ENCODE peak calls at places on chromosomes 4 and X, in four cellular contexts. One of them, this sample, is unnamed.

GRCh38 chr4:128525939-128526630 is 238.5 kb upstream of the PGRMC2 start:
- DNase-seq in MM.1S: no peak
- DNase-seq in HCT116: no peak
- DNase-seq in GM23248: peak; percentile 71
- DNase-seq in this sample: no peak

GRCh38 chr4:155914782-155915181 is 11.3 kb downstream of the TDO2 start:
- DNase-seq in MM.1S: no peak
- DNase-seq in HCT116: no peak
- DNase-seq in GM23248: no peak
- DNase-seq in this sample: no peak

GRCh38 chr4:93828332-93828829 is at the start of gene ATOH1:
- DNase-seq in MM.1S: peak; percentile 60
- DNase-seq in HCT116: peak; percentile 15
- DNase-seq in GM23248: peak; percentile 13
- DNase-seq in this sample: peak; percentile 90

GRCh38 chr4:164177186-164177585 is 576.7 kb upstream of the SMIM31 start:
- DNase-seq in MM.1S: no peak
- DNase-seq in HCT116: no peak
- DNase-seq in GM23248: no peak
- DNase-seq in this sample: no peak

GRCh38 chr4:139791681-139792080 is 126.1 kb downstream of the MGST2 start:
- DNase-seq in MM.1S: no peak
- DNase-seq in HCT116: no peak
- DNase-seq in GM23248: no peak
- DNase-seq in this sample: no peak

GRCh38 chr4:119692001-119692400 is 63.4 kb upstream of the PDE5A start:
- DNase-seq in MM.1S: no peak
- DNase-seq in HCT116: no peak
- DNase-seq in GM23248: peak; percentile 80
- DNase-seq in this sample: no peak

GRCh38 chr4:94304365-94304971 is 38.2 kb downstream of the HPGDS start:
- DNase-seq in MM.1S: peak; percentile 34
- DNase-seq in HCT116: peak; percentile 27
- DNase-seq in GM23248: peak; percentile 45
- DNase-seq in this sample: peak; percentile 31

GRCh38 chr4:15779336-15779735 is 1.2 kb downstream of the CD38 start:
- DNase-seq in MM.1S: no peak
- DNase-seq in HCT116: no peak
- DNase-seq in GM23248: peak; percentile 74
- DNase-seq in this sample: peak; percentile 71

GRCh38 chr4:28146191-28146590 is 1285.5 kb downstream of the STIM2 start:
- DNase-seq in MM.1S: no peak
- DNase-seq in HCT116: no peak
- DNase-seq in GM23248: no peak
- DNase-seq in this sample: no peak

GRCh38 chr4:10040049-10040892 is 19.0 kb upstream of the SLC2A9 start:
- DNase-seq in MM.1S: no peak
- DNase-seq in HCT116: no peak
- DNase-seq in GM23248: no peak
- DNase-seq in this sample: no peak

GRCh38 chrX:151779258-151779657 is 44.7 kb downstream of the CNGA2 start:
- DNase-seq in MM.1S: no peak
- DNase-seq in HCT116: no peak
- DNase-seq in GM23248: no peak
- DNase-seq in this sample: no peak

GRCh38 chrX:47992669-47993068 is 11.1 kb downstream of the ZNF182 start:
- DNase-seq in MM.1S: no peak
- DNase-seq in HCT116: no peak
- DNase-seq in GM23248: no peak
- DNase-seq in this sample: no peak

GRCh38 chr4:174713181-174713580 is 115.9 kb downstream of the GLRA3 start:
- DNase-seq in MM.1S: no peak
- DNase-seq in HCT116: no peak
- DNase-seq in GM23248: no peak
- DNase-seq in this sample: peak; percentile 4

GRCh38 chrX:32598707-32599106 is 612.6 kb downstream of the DMD start:
- DNase-seq in MM.1S: no peak
- DNase-seq in HCT116: no peak
- DNase-seq in GM23248: no peak
- DNase-seq in this sample: no peak

GRCh38 chr4:186108391-186108790 is 3.9 kb downstream of the FAM149A start:
- DNase-seq in MM.1S: no peak
- DNase-seq in HCT116: no peak
- DNase-seq in GM23248: no peak
- DNase-seq in this sample: peak; percentile 67

GRCh38 chr4:101199507-101200285 is 147.6 kb downstream of the PPP3CA start:
- DNase-seq in MM.1S: no peak
- DNase-seq in HCT116: no peak
- DNase-seq in GM23248: peak; percentile 63
- DNase-seq in this sample: no peak

GRCh38 chr4:116217781-116218180 is 867.6 kb downstream of the TRAM1L1 start:
- DNase-seq in MM.1S: no peak
- DNase-seq in HCT116: no peak
- DNase-seq in GM23248: no peak
- DNase-seq in this sample: no peak

GRCh38 chr4:91837608-91838029 is 466.1 kb upstream of the GRID2 start:
- DNase-seq in MM.1S: no peak
- DNase-seq in HCT116: no peak
- DNase-seq in GM23248: no peak
- DNase-seq in this sample: no peak

GRCh38 chrX:79440336-79440735 is 73.2 kb upstream of the ITM2A start:
- DNase-seq in MM.1S: no peak
- DNase-seq in HCT116: no peak
- DNase-seq in GM23248: no peak
- DNase-seq in this sample: no peak

GRCh38 chrX:8919801-8920200 is 114.1 kb downstream of the FAM9B start:
- DNase-seq in MM.1S: no peak
- DNase-seq in HCT116: no peak
- DNase-seq in GM23248: no peak
- DNase-seq in this sample: no peak

GRCh38 chr4:79212311-79212710 is 113.5 kb downstream of the NAA11 start:
- DNase-seq in MM.1S: peak; percentile 37
- DNase-seq in HCT116: no peak
- DNase-seq in GM23248: no peak
- DNase-seq in this sample: no peak

GRCh38 chrX:129493643-129494042 is 29.6 kb downstream of the SMARCA1 start:
- DNase-seq in MM.1S: no peak
- DNase-seq in HCT116: no peak
- DNase-seq in GM23248: peak; percentile 81
- DNase-seq in this sample: no peak

GRCh38 chr4:187606581-187606980 is 389.0 kb upstream of the ZFP42 start:
- DNase-seq in MM.1S: peak; percentile 46
- DNase-seq in HCT116: peak; percentile 54
- DNase-seq in GM23248: peak; percentile 63
- DNase-seq in this sample: peak; percentile 73

GRCh38 chr4:73831569-73831968 is 4.9 kb upstream of the CXCL6 start:
- DNase-seq in MM.1S: no peak
- DNase-seq in HCT116: no peak
- DNase-seq in GM23248: peak; percentile 59
- DNase-seq in this sample: no peak

GRCh38 chr4:161936625-161937133 is 227.1 kb downstream of the FSTL5 start:
- DNase-seq in MM.1S: no peak
- DNase-seq in HCT116: peak; percentile 86
- DNase-seq in GM23248: peak; percentile 2
- DNase-seq in this sample: no peak

GRCh38 chr4:158259955-158260575 is 49.8 kb downstream of the TMEM144 start:
- DNase-seq in MM.1S: peak; percentile 25
- DNase-seq in HCT116: peak; percentile 13
- DNase-seq in GM23248: peak; percentile 41
- DNase-seq in this sample: peak; percentile 40

GRCh38 chrX:134622056-134622812 is 36.0 kb downstream of the PLAC1 start:
- DNase-seq in MM.1S: peak; percentile 93
- DNase-seq in HCT116: peak; percentile 23
- DNase-seq in GM23248: peak; percentile 87
- DNase-seq in this sample: no peak

GRCh38 chrX:11533211-11533651 is 132.5 kb downstream of the ARHGAP6 start:
- DNase-seq in MM.1S: peak; percentile 87
- DNase-seq in HCT116: peak; percentile 65
- DNase-seq in GM23248: peak; percentile 76
- DNase-seq in this sample: peak; percentile 46

GRCh38 chr4:54958236-54958635 is 167.2 kb downstream of the KDR start:
- DNase-seq in MM.1S: no peak
- DNase-seq in HCT116: no peak
- DNase-seq in GM23248: peak; percentile 7
- DNase-seq in this sample: no peak

GRCh38 chr4:47747846-47748494 is 89.9 kb downstream of the CORIN start:
- DNase-seq in MM.1S: no peak
- DNase-seq in HCT116: no peak
- DNase-seq in GM23248: no peak
- DNase-seq in this sample: no peak

GRCh38 chr4:16007471-16008095 is 44.6 kb upstream of the FGFBP2 start:
- DNase-seq in MM.1S: no peak
- DNase-seq in HCT116: no peak
- DNase-seq in GM23248: no peak
- DNase-seq in this sample: no peak

GRCh38 chr4:141464366-141464765 is 172.0 kb upstream of the IL15 start:
- DNase-seq in MM.1S: no peak
- DNase-seq in HCT116: no peak
- DNase-seq in GM23248: no peak
- DNase-seq in this sample: no peak

DNA sequence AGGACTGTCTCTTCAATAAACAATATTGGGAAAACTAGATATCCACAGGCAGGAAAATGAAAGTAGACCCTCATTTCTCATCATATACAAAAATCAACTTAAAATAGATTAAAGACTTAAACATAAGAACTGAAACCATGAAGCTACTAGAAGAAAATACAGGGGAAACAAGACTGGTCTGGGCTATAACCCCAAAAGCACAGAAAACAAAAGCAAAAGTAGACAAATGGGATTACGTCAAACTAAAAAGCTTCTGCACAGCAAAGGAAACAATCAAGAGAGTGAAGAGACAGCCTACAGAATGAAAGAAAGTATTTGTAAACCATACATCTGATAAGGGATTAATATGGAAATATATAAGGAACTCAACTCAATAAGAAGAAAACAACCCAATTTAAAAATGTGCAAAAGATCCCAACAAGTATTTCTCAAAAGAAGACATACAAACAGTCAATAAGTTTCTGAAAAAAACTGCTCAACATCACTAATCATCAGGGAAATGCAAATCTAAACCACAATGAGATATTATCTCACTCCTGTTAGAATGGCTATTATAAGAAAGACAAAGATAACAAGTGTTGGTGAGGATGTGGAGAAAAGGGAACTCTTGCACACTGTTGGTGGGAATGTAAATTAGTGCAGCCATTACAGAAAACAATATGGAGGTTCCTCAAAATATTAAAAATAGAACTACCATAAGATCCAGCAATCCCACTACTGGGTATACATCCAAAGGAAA is 325.3 kb upstream of the RASGEF1B start:
- DNase-seq in MM.1S: peak; percentile 71
- DNase-seq in HCT116: no peak
- DNase-seq in GM23248: no peak
- DNase-seq in this sample: no peak
- TF ChIP-seq EZH2phosphoT487 in MM.1S: no peak
- TF ChIP-seq EZH2phosphoT487 in HCT116: no peak
- TF ChIP-seq EZH2phosphoT487 in GM23248: no peak
- TF ChIP-seq EZH2phosphoT487 in this sample: no peak

DNA sequence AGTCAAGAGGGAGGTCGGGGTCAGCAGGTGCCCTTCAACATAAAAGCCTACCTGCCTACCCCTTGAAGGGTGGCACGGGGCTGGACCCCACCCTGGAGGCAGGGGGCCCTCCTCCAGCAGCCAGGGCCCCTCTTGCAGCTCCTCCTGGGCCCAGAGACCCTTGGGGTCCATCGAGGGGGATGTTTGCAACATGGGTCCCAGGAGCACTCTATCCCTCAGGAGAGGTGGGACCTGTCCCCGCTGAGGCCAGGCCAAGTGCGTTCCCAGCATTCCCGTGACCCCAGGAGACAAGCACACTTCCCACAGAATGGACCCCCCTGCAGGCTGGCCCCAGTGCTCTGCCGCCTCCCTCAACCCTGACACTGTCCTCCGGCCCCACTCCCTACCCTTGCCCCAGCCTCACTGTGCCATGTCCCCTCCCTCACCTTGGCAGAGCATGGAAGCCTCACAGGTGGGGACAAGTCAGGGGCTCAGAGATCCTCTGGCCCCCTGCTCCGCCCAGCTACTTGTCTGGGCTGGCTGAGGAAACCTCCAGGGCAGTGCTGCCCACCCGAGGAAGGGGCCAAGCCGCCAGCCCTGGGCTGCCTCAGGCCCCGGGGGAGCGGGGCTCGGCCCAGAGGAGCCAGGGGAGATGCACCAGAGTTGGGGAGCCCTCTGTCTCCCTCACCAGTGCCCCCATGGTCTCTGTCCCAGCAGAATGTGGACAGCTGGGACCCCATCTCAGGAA is 2.2 kb downstream of the MXD4 start:
- DNase-seq in MM.1S: no peak
- DNase-seq in HCT116: no peak
- DNase-seq in GM23248: no peak
- DNase-seq in this sample: no peak
- H3K4me3 ChIP-seq in MM.1S: no peak overlapping the region
- H3K4me3 ChIP-seq in HCT116: no peak overlapping the region
- H3K4me3 ChIP-seq in GM23248: peak overlapping the region; percentile 99
- H3K4me3 ChIP-seq in this sample: no peak overlapping the region

GRCh38 chrX:37812110-37812509 is 32.3 kb downstream of the CYBB start:
- DNase-seq in MM.1S: no peak
- DNase-seq in HCT116: no peak
- DNase-seq in GM23248: no peak
- DNase-seq in this sample: no peak
- TF ChIP-seq EZH2phosphoT487 in MM.1S: no peak
- TF ChIP-seq EZH2phosphoT487 in HCT116: no peak
- TF ChIP-seq EZH2phosphoT487 in GM23248: no peak
- TF ChIP-seq EZH2phosphoT487 in this sample: no peak

GRCh38 chrX:24198101-24198500 is 48.6 kb downstream of the ZFX start:
- DNase-seq in MM.1S: no peak
- DNase-seq in HCT116: no peak
- DNase-seq in GM23248: no peak
- DNase-seq in this sample: no peak

GRCh38 chrX:24202465-24203031 is 53.0 kb downstream of the ZFX start:
- DNase-seq in MM.1S: no peak
- DNase-seq in HCT116: no peak
- DNase-seq in GM23248: no peak
- DNase-seq in this sample: no peak

GRCh38 chrX:24200133-24200532 is 50.6 kb downstream of the ZFX start:
- DNase-seq in MM.1S: no peak
- DNase-seq in HCT116: no peak
- DNase-seq in GM23248: no peak
- DNase-seq in this sample: no peak

GRCh38 chrX:24203072-24203808 is 53.7 kb downstream of the ZFX start:
- DNase-seq in MM.1S: no peak
- DNase-seq in HCT116: no peak
- DNase-seq in GM23248: no peak
- DNase-seq in this sample: no peak

GRCh38 chrX:24201216-24201615 is 51.7 kb downstream of the ZFX start:
- DNase-seq in MM.1S: no peak
- DNase-seq in HCT116: no peak
- DNase-seq in GM23248: no peak
- DNase-seq in this sample: no peak
- H3K4me3 ChIP-seq in MM.1S: no peak overlapping the region
- H3K4me3 ChIP-seq in HCT116: no peak overlapping the region
- H3K4me3 ChIP-seq in GM23248: no peak overlapping the region
- H3K4me3 ChIP-seq in this sample: no peak overlapping the region

This sample was measured in neural progenitor cell.